ENCODE peak calls at places on chromosomes 16 and 17, in five cellular contexts. F, U, M, E and D are unnamed samples.

GRCh38 chr17:82867763-82868325 is 28.0 kb upstream of the ZNF750 start:
- DNase-seq in U (no peak), E (no peak), F (no peak), M (no peak), D (no peak)

GRCh38 chr16:88720396-88720970 is 14.2 kb downstream of the CTU2 start:
- DNase-seq in U (no peak), E (no peak), M (no peak), F (no peak), D (no peak)

GRCh38 chr17:14312522-14312921 is 11.6 kb downstream of the HS3ST3B1 start:
- DNase-seq in E (no peak), F (no peak), M (no peak), U (no peak), D (no peak)

GRCh38 chr16:73071131-73071940 is 23.4 kb upstream of the ZFHX3 start:
- DNase-seq in U (no peak), M (peak; percentile 59), E (peak; percentile 71), F (no peak), D (no peak)

GRCh38 chr16:84585886-84586285 is 32.0 kb downstream of the COTL1 start:
- DNase-seq in U (peak; percentile 19), F (peak; percentile 52), E (no peak), M (no peak), D (no peak)

GRCh38 chr17:50169121-50169764 is 3.4 kb downstream of the SGCA start:
- DNase-seq in E (peak; percentile 48), M (peak; percentile 63), U (no peak), F (no peak), D (no peak)

GRCh38 chr16:70661918-70662641 is 15.7 kb downstream of the IL34 start:
- DNase-seq in U (no peak), F (no peak), M (no peak), E (no peak), D (no peak)

GRCh38 chr17:15981208-15981607 is 18.3 kb downstream of the ZSWIM7 start:
- DNase-seq in E (no peak), F (no peak), U (no peak), M (no peak), D (no peak)

GRCh38 chr17:42682400-42683384 is at the start of gene CNTNAP1:
- DNase-seq in M (peak; percentile 72), U (peak; percentile 35), F (peak; percentile 26), E (peak; percentile 37), D (no peak)

GRCh38 chr16:14111713-14112538 is 40.8 kb downstream of the MRTFB start:
- DNase-seq in U (no peak), E (peak; percentile 80), M (peak; percentile 59), F (no peak), D (no peak)

GRCh38 chr17:41324180-41325075 is 8.9 kb upstream of the KRTAP17-1 start:
- DNase-seq in U (no peak), M (no peak), E (peak; percentile 13), F (no peak), D (no peak)

GRCh38 chr17:14616508-14616907 is 315.6 kb downstream of the HS3ST3B1 start:
- DNase-seq in M (no peak), U (no peak), E (no peak), F (no peak), D (peak; percentile 8)

GRCh38 chr17:32852811-32853210 is 24.1 kb downstream of the MYO1D start:
- DNase-seq in F (no peak), E (no peak), M (no peak), U (no peak), D (no peak)